ENCODE peak calls at places on chromosomes 2 and 18, in five cellular contexts. One of them, this sample, is unnamed.

GRCh38 chr18:5879479-5879882 is 15.8 kb downstream of the TMEM200C start:
- DNase-seq in A549: no peak
- DNase-seq in K562: peak
- DNase-seq in GM12878: no peak
- DNase-seq in HepG2: peak
- DNase-seq in this sample: no peak

GRCh38 chr2:174846941-174847938 is 83.0 kb upstream of the CHRNA1 start:
- DNase-seq in A549: no peak
- DNase-seq in K562: no peak
- DNase-seq in GM12878: no peak
- DNase-seq in HepG2: no peak
- DNase-seq in this sample: no peak

GRCh38 chr18:75105551-75106254 is 103.2 kb downstream of the PTGR3 start:
- DNase-seq in A549: no peak
- DNase-seq in K562: no peak
- DNase-seq in GM12878: no peak
- DNase-seq in HepG2: no peak
- DNase-seq in this sample: peak

GRCh38 chr2:70574102-70574501 is 20.5 kb upstream of the TGFA start:
- DNase-seq in A549: no peak
- DNase-seq in K562: no peak
- DNase-seq in GM12878: no peak
- DNase-seq in HepG2: no peak
- DNase-seq in this sample: no peak

GRCh38 chr2:232006282-232006681 is 44.8 kb downstream of the DIS3L2 start:
- DNase-seq in A549: no peak
- DNase-seq in K562: no peak
- DNase-seq in GM12878: no peak
- DNase-seq in HepG2: no peak
- DNase-seq in this sample: no peak

GRCh38 chr2:58497189-58497588 is 256.1 kb upstream of the FANCL start:
- DNase-seq in A549: no peak
- DNase-seq in K562: no peak
- DNase-seq in GM12878: no peak
- DNase-seq in HepG2: no peak
- DNase-seq in this sample: no peak

GRCh38 chr2:27771548-27772335 is at the start of gene MRPL33:
- DNase-seq in A549: peak
- DNase-seq in K562: peak
- DNase-seq in GM12878: peak
- DNase-seq in HepG2: peak
- DNase-seq in this sample: peak

GRCh38 chr2:112153179-112153490 is 14.9 kb downstream of the FBLN7 start:
- DNase-seq in A549: no peak
- DNase-seq in K562: no peak
- DNase-seq in GM12878: no peak
- DNase-seq in HepG2: no peak
- DNase-seq in this sample: peak

GRCh38 chr2:72681016-72681995 is 144.5 kb downstream of the EXOC6B start:
- DNase-seq in A549: no peak
- DNase-seq in K562: no peak
- DNase-seq in GM12878: no peak
- DNase-seq in HepG2: peak
- DNase-seq in this sample: no peak

GRCh38 chr2:169221745-169222369 is 140.5 kb downstream of the LRP2 start:
- DNase-seq in A549: peak
- DNase-seq in K562: peak
- DNase-seq in GM12878: no peak
- DNase-seq in HepG2: no peak
- DNase-seq in this sample: no peak
- TF ChIP-seq KDM1A in A549: no peak
- TF ChIP-seq KDM1A in K562: no peak
- TF ChIP-seq KDM1A in GM12878: no peak
- TF ChIP-seq KDM1A in HepG2: no peak
- TF ChIP-seq KDM1A in this sample: no peak

DNA sequence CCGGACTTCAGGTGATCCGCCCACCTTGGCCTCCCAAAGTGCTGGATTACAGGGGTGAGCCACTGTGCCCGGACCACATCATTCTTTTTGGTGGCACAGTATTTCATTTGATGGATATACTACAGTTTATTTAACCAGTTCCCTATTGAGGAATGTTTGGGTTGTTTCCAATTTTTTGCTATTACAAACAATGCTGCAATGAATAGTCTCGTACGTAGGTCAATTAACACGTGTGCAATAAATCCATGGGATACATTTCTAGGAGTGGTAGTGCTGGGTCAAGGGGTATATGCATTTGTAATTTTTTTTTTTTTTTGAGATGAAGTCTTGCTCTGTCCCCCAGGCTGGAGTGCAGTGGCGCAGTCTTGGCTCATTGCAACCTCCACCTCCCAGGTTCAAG is 28.4 kb upstream of the XPO1 start:
- DNase-seq in A549: no peak
- DNase-seq in K562: no peak
- DNase-seq in GM12878: no peak
- DNase-seq in HepG2: no peak
- DNase-seq in this sample: no peak
- TF ChIP-seq USF2 in A549: no peak
- TF ChIP-seq USF2 in K562: no peak
- TF ChIP-seq USF2 in GM12878: no peak
- TF ChIP-seq USF2 in HepG2: no peak
- TF ChIP-seq USF2 in this sample: no peak

DNA sequence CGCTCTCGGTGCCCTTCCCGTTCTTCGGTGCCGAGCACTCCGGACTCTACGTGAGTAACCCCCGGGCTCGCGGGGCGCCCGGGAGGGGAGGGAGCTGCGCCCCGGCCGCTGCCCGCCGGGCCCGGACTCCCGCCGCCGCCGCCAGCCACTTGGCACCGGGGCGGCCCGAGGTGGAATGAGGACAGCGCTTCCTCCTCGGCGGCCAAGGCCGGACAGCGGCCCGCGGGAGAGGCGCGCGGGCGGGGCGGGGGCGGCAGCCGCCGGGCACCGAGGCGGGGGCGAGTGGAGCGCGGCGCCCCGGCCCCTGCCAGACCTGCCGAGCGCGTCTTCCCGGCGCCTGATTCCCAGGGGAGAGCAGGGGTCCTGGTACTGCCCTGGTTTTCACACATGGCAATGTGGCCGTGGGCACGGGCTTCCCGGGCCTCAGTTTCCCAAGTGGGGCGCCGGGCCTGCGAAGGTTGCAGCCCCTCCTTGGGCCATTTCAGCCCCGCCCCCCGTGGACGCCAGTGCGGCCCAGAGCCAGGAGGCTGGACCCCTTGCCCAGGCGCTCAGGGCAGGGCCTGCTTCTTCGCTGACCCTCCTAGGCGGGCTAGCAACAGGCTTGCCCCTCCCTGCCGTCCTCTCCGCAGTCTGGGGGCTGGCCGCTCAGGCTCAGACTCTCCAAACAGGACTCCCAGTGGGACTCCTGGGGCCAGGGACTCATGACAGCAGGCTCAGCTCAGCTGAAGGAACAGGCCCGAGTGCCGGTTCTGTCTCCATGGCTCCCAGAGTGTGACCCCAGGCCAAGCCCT is 778 bp downstream of the SNED1 start:
- DNase-seq in A549: no peak
- DNase-seq in K562: peak
- DNase-seq in GM12878: no peak
- DNase-seq in HepG2: no peak
- DNase-seq in this sample: no peak
- TF ChIP-seq RAD21 in A549: no peak
- TF ChIP-seq RAD21 in K562: no peak
- TF ChIP-seq RAD21 in GM12878: no peak
- TF ChIP-seq RAD21 in HepG2: peak
- TF ChIP-seq RAD21 in this sample: no peak

DNA sequence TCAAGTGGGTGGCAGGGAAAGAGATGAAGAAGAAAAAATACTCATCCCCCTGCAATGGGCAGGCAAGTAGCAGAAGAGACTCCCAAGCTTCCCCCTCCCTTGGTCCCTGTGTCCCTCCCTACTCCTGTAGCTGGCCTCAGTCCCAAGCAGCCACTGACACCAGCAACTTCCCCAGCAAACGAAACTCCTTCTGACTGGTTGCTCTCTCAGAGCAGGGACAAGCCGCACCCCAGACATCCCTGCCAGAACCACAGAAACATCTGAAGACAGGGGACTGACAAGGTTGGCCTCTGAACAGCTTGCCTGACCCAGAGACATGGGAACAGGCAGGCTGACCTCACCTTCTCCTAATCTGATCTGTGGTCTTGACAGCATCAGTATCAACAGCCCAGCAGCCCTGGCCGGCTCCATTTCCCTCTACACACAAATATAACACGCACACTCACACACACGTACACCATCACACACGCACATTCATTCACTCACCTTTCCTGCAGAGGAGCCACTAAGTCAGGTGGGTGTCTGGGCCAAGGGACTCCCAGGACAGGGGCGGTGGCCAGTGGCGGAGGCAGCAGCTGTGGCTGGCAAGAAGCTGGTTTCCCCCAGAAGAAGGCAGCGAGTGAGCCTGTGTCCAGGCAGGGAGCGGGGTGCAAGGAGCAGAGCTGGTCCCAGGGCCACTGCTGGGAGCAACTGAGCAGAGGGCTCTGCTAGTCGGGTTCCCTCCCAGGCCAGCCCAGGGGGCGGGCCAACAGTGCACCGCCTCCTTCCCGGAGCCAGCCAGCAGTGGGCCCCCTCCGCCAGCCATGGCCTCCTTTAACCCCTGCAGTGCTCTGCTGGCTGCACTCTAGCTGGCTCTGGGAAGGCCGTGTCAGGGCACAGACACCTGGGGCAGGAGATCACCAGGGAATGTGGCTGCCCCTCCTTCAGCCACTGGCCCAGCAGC is 59.1 kb downstream of the TNS1 start:
- DNase-seq in A549: peak
- DNase-seq in K562: peak
- DNase-seq in GM12878: no peak
- DNase-seq in HepG2: peak
- DNase-seq in this sample: no peak
- TF ChIP-seq KDM1A in A549: no peak
- TF ChIP-seq KDM1A in K562: no peak
- TF ChIP-seq KDM1A in GM12878: no peak
- TF ChIP-seq KDM1A in HepG2: no peak
- TF ChIP-seq KDM1A in this sample: no peak

This sample was measured in H1.